ENCODE peak calls at places on chromosomes 13 and 19, in eight cellular contexts. D is mesothelial cell of epicardium, C is endothelial cell, L is Panc1, G is cardiac fibroblast, B is epithelial cell of esophagus, W is A673, T is AG04450. R is an unnamed sample.

GRCh38 chr13:106052200-106052767 is 483.2 kb downstream of the EFNB2 start:
- DNase-seq in T (peak), G (no peak), L (no peak), B (no peak), W (no peak), C (no peak), D (no peak), R (no peak)

GRCh38 chr19:49425178-49425577 is at the start of gene GFY:
- DNase-seq in T (no peak), C (no peak), D (no peak), B (no peak), W (no peak), L (no peak), G (no peak), R (no peak)

GRCh38 chr19:46737761-46738171 is 8.1 kb upstream of the FKRP start:
- DNase-seq in B (no peak), D (no peak), T (no peak), G (no peak), C (no peak), L (no peak), W (no peak), R (no peak)

GRCh38 chr13:27295096-27295495 is 24.5 kb downstream of the RASL11A start:
- DNase-seq in G (no peak), L (no peak), B (no peak), D (no peak), W (no peak), T (no peak), C (no peak), R (no peak)

GRCh38 chr19:55068803-55069136 is 5.8 kb upstream of the RDH13 start:
- DNase-seq in G (no peak), D (no peak), B (no peak), T (no peak), L (no peak), W (no peak), C (no peak), R (no peak)

GRCh38 chr19:15672580-15673175 is at the start of gene CYP4F12:
- DNase-seq in T (no peak), D (no peak), L (no peak), W (peak), B (peak), G (peak), C (no peak), R (no peak)

GRCh38 chr19:46466536-46467199 is 4.7 kb downstream of the PNMA8A start:
- DNase-seq in T (peak), L (no peak), D (no peak), C (no peak), G (peak), B (peak), W (no peak), R (no peak)

GRCh38 chr19:6198896-6199239 is 63.4 kb downstream of the ACSBG2 start:
- DNase-seq in B (no peak), C (no peak), L (no peak), G (no peak), T (no peak), D (no peak), W (no peak), R (no peak)

GRCh38 chr19:43749152-43749551 is 5.6 kb downstream of the SMG9 start:
- DNase-seq in C (no peak), D (no peak), T (no peak), G (no peak), B (no peak), L (no peak), W (no peak), R (no peak)

GRCh38 chr13:43261018-43261417 is 237.6 kb downstream of the DNAJC15 start:
- DNase-seq in D (no peak), G (peak), C (no peak), W (peak), B (peak), T (peak), L (no peak), R (no peak)

GRCh38 chr13:51834581-51835158 is 10.3 kb downstream of the TMEM272 start:
- DNase-seq in L (no peak), B (no peak), C (no peak), D (no peak), W (peak), G (no peak), T (no peak), R (no peak)

GRCh38 chr19:58562126-58563033 is 4.0 kb upstream of the UBE2M start:
- DNase-seq in C (peak), B (peak), G (peak), L (no peak), W (peak), D (no peak), T (no peak), R (no peak)

GRCh38 chr19:43439183-43440063 is 24.7 kb downstream of the TEX101 start:
- DNase-seq in T (no peak), G (peak), D (no peak), B (peak), C (no peak), W (peak), L (no peak), R (no peak)

GRCh38 chr19:46728693-46729339 is 11.9 kb upstream of the PRKD2 start:
- DNase-seq in T (no peak), D (peak), C (peak), G (peak), W (peak), B (peak), L (no peak), R (peak)

GRCh38 chr19:4606921-4607678 is 32.2 kb upstream of the TNFAIP8L1 start:
- DNase-seq in D (no peak), W (peak), L (no peak), T (no peak), B (no peak), C (no peak), G (no peak), R (peak)

GRCh38 chr19:20278342-20278741 is 111.3 kb downstream of the ZNF486 start:
- DNase-seq in G (peak), L (no peak), D (no peak), W (no peak), C (peak), B (peak), T (no peak), R (no peak)

GRCh38 chr13:96492758-96493157 is 402.9 kb downstream of the HS6ST3 start:
- DNase-seq in C (no peak), D (no peak), T (no peak), W (no peak), G (no peak), B (no peak), L (no peak), R (no peak)

GRCh38 chr19:14480695-14481069 is 5.5 kb upstream of the PTGER1 start:
- DNase-seq in B (no peak), G (no peak), T (peak), L (no peak), C (no peak), W (no peak), D (no peak), R (no peak)

GRCh38 chr19:17553256-17553655 is 2.2 kb upstream of the COLGALT1 start:
- DNase-seq in D (no peak), L (no peak), T (peak), C (peak), G (peak), B (peak), W (peak), R (no peak)

GRCh38 chr19:41734156-41734555 is 21.2 kb upstream of the CEACAM6 start:
- DNase-seq in L (no peak), D (no peak), T (no peak), G (no peak), W (no peak), B (no peak), C (no peak), R (no peak)

GRCh38 chr13:27980280-27980998 is 8.1 kb downstream of the URAD start:
- DNase-seq in G (no peak), C (no peak), W (no peak), D (no peak), T (no peak), L (no peak), B (no peak), R (no peak)

GRCh38 chr13:76994281-76994680 is 2.4 kb downstream of the CLN5 start:
- DNase-seq in B (peak), W (no peak), D (no peak), L (no peak), T (no peak), C (no peak), G (peak), R (no peak)

GRCh38 chr13:113138792-113139551 is 16.4 kb downstream of the F10 start:
- DNase-seq in L (no peak), T (no peak), W (no peak), C (no peak), D (no peak), B (no peak), G (no peak), R (peak)

GRCh38 chr19:40089462-40089861 is 1.3 kb downstream of the ZNF780A start:
- DNase-seq in D (no peak), L (no peak), C (no peak), T (no peak), B (no peak), G (peak), W (no peak), R (no peak)

GRCh38 chr13:79448413-79448812 is 32.5 kb upstream of the NDFIP2 start:
- DNase-seq in L (no peak), T (no peak), B (no peak), G (peak), W (peak), C (no peak), D (no peak), R (no peak)

GRCh38 chr19:48480151-48480475 is 10.9 kb downstream of the CYTH2 start:
- DNase-seq in C (no peak), G (no peak), W (peak), B (peak), T (no peak), D (no peak), L (no peak), R (no peak)

GRCh38 chr13:24640752-24641151 is 39.5 kb upstream of the ATP12A start:
- DNase-seq in T (no peak), W (no peak), L (no peak), G (no peak), C (no peak), B (no peak), D (no peak), R (no peak)

GRCh38 chr13:21242236-21242635 is 65.8 kb downstream of the MRPL57 start:
- DNase-seq in D (no peak), C (peak), L (no peak), W (peak), B (no peak), G (no peak), T (no peak), R (no peak)

GRCh38 chr19:5941673-5942072 is 27.6 kb downstream of the CAPS start:
- DNase-seq in G (no peak), C (no peak), B (no peak), T (no peak), D (no peak), W (no peak), L (no peak), R (no peak)

GRCh38 chr19:58572818-58573657 is at the start of gene MZF1:
- DNase-seq in T (peak), B (peak), G (peak), W (peak), D (peak), L (peak), C (peak), R (peak)

DNA sequence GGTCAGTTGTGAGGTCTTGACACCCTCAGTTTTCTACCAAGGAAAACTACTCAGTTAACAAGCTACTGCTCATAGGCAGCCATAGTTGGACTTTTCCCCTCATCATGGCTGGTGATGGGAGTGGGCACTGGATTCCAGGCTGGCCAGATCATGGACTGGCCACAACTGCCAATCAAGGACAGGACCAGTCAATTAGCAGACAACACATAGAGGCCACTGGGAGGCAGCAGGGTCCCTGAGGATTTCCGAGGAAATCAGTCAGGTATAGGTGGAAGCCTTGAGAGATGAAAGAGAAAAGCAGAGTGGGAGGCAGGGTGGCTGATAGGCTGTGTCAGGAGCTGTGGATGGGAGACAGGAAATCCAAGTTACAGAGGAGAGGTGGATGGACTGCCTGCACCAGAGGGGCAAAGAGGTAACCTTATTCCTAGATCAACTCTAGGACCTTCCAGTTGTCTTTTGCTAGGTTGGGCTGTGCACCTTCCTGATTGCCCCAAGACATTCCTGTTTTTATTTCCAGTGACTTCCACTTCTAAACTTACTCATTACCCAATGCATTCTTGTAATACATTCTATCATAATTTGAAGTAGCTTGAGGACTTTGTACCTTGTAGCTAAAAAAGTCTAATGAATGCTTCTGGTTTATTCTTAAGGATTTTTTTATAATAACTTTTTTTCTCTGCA is 361.8 kb downstream of the KCNRG start:
- DNase-seq in G (no peak), C (no peak), T (no peak), W (no peak), D (no peak), L (no peak), B (peak), R (no peak)
- TF ChIP-seq CTCF in G (no peak), C (no peak), T (no peak), W (no peak), D (no peak), L (peak), B (peak), R (peak)

GRCh38 chr19:56152644-56153043 is 11.6 kb downstream of the ZNF444 start:
- DNase-seq in L (no peak), G (no peak), C (no peak), D (no peak), T (no peak), B (no peak), W (no peak), R (no peak)

GRCh38 chr19:56153507-56153906 is 12.4 kb downstream of the ZNF444 start:
- DNase-seq in B (no peak), G (no peak), L (no peak), D (no peak), W (no peak), T (no peak), C (peak), R (no peak)

GRCh38 chr19:56156768-56157167 is 15.7 kb downstream of the ZNF444 start:
- DNase-seq in W (no peak), G (no peak), B (no peak), D (no peak), T (no peak), C (no peak), L (no peak), R (no peak)

GRCh38 chr19:56158170-56158757 is 17.2 kb downstream of the ZNF444 start:
- DNase-seq in W (no peak), D (no peak), G (no peak), T (no peak), B (no peak), L (no peak), C (no peak), R (no peak)

GRCh38 chr19:56155124-56155687 is 14.1 kb downstream of the ZNF444 start:
- DNase-seq in L (no peak), D (no peak), G (no peak), W (no peak), B (no peak), C (peak), T (no peak), R (no peak)
- TF ChIP-seq CTCF in L (no peak), D (peak), G (peak), W (peak), B (peak), C (peak), T (peak), R (peak)

DNA sequence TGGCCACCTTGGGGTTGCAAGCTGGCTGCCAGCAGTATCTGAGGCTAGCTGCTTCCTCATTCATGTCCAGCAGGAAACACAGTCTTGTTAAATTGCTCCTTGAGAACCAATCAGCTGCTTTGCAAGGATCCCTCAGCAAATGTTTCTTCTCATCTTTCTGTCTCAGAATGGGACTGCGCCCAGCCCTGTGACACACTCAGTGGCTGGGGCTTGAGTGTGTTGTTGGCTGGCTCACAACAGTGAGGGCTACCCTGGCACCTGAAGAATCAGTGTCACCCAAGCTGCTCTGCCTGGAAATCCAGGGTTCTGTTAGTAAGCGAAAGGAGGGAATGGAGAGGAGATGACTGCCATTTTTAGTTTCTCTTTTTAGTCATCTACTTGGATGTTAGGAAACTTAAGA is 317.2 kb downstream of the DCT start:
- DNase-seq in D (no peak), C (no peak), L (no peak), G (no peak), W (no peak), T (no peak), B (no peak), R (no peak)
- TF ChIP-seq CTCF in D (no peak), C (no peak), L (no peak), G (no peak), W (no peak), T (no peak), B (no peak), R (no peak)

GRCh38 chr19:45444318-45445041 is 20.8 kb upstream of the ERCC1 start:
- DNase-seq in B (peak), T (no peak), L (no peak), C (peak), D (peak), G (peak), W (peak), R (peak)
- TF ChIP-seq CTCF in B (no peak), T (no peak), L (peak), C (no peak), D (no peak), G (no peak), W (no peak), R (peak)

DNA sequence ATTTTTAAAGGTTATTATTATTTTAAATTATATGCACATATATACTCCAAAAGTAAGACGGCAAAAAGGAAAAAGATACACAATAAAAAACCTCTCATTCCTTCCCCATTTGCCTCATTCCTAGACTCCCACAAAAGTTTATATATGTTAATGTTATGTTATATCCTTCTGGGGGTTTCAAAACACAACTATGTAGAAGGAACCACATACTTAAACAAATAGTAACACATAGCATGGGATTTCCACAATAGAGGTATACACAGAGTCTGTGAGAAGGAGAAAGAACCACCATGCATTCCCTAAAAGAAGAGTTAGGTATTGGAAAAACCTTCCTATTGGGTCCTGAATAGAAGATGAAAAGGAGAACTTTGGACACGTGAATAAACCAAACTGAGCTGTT is 9.1 kb downstream of the PDS5B start:
- DNase-seq in C (no peak), D (no peak), L (no peak), W (no peak), B (no peak), T (no peak), G (no peak), R (no peak)
- TF ChIP-seq CTCF in C (no peak), D (no peak), L (no peak), W (no peak), B (no peak), T (no peak), G (no peak), R (no peak)

DNA sequence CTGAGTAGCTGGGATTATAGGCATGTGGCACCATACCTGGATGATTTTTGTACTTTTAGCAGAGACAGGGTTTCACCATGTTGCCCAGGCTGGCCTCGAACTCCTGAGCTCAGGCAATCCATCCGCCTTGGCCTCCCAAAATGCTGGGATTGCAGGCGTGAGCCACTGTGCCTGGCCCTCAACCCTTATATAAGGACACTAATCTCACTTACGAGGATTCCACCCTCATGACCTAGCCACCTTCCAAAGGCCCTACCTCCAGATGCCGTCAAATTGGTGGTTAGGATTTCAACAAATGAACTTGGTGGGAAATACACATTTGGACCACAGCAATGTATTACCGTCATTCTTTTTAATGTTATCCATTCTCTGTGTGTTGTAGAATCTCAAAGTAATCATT is 61.0 kb downstream of the ING1 start:
- DNase-seq in C (no peak), W (no peak), G (no peak), B (no peak), L (no peak), D (no peak), T (no peak), R (no peak)
- TF ChIP-seq CTCF in C (no peak), W (no peak), G (no peak), B (no peak), L (no peak), D (no peak), T (no peak), R (no peak)

DNA sequence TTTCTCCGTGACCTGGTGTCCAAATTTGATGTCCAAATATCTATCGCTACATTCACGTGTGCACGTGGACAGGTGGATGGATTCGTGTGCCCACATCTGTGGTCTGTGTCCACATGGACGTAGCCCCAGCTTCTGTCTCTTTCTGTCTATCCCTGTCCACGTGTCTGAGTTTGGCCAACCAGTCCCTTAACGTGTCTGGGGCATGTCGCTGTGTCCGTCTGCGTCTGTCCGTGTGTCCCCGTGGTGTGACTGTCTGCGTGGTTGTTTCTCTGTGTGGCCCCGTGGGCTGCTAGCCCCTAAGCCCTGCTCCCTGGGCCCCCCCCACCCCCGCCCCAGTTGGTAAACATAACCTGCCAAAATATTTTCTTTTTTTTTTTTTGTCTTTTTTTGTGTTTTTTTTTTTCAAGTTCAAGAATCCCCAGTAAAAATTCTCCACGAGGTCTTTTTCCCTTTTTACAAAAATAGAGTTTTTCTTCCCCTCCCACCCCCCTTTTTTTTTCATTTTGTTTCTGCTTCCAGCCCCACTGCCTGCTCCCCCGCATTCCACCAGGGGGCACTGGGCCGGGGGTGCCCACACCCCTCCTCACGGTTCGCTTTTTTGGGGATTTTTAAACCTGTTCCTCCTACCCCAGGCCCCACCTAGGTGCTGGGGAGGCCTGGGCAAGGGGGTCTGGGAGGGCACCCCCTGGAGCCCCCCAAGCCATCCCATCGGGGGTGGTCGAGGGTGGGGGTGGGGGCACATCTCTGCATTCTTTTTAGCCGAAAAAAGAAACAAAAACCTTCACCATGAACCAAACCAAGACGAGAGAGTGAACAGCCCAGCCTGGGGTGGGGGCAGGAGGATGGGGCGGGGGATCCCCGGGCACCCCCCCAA is 18.3 kb downstream of the PRKCSH start:
- DNase-seq in D (no peak), T (no peak), G (no peak), W (peak), L (no peak), C (peak), B (no peak), R (no peak)
- TF ChIP-seq CTCF in D (peak), T (peak), G (peak), W (peak), L (peak), C (peak), B (peak), R (peak)

GRCh38 chr13:97515643-97516042 is 81.7 kb downstream of the RAP2A start:
- DNase-seq in T (no peak), W (no peak), C (no peak), D (no peak), L (no peak), G (no peak), B (no peak), R (no peak)

GRCh38 chr13:97512732-97513131 is 78.8 kb downstream of the RAP2A start:
- DNase-seq in T (no peak), D (no peak), C (no peak), W (no peak), B (no peak), L (no peak), G (no peak), R (no peak)
- TF ChIP-seq CTCF in T (peak), D (no peak), C (no peak), W (peak), B (no peak), L (no peak), G (no peak), R (no peak)

GRCh38 chr19:51339687-51340656 is 2.0 kb downstream of the VSIG10L start:
- DNase-seq in T (peak), G (peak), B (peak), C (peak), D (peak), W (peak), L (no peak), R (peak)
- TF ChIP-seq CTCF in T (no peak), G (no peak), B (peak), C (peak), D (peak), W (no peak), L (peak), R (peak)